ENCODE peak calls at places on chromosome 9, in six cellular contexts. S is endodermal cell, I is IMR-90, Y is neuronal stem cell, H is colonic mucosa, F is NT2/D1. E is an unnamed sample. For H3K9me3, the result is how much of the 10 kb centered on the place peaks cover.

GRCh38 chr9:68637020-68637419 is 68.0 kb upstream of the PIP5K1B start:
- DNase-seq in S (no peak), I (no peak), Y (no peak), H (peak), F (no peak), E (no peak)

GRCh38 chr9:129868571-129869486 is 33.6 kb downstream of the USP20 start:
- DNase-seq in S (no peak), I (no peak), Y (no peak), H (peak), F (no peak), E (no peak)

GRCh38 chr9:107439991-107440456 is 49.5 kb downstream of the KLF4 start:
- DNase-seq in S (no peak), I (no peak), Y (peak), H (no peak), F (peak), E (no peak)

GRCh38 chr9:116653580-116654355 is 33.3 kb upstream of the TRIM32 start:
- DNase-seq in S (no peak), I (no peak), Y (no peak), H (no peak), F (no peak), E (no peak)

GRCh38 chr9:96021616-96022444 is 146.3 kb downstream of the ERCC6L2 start:
- DNase-seq in S (peak), I (no peak), Y (peak), H (no peak), F (no peak), E (no peak)

GRCh38 chr9:88905506-88905905 is 85.8 kb upstream of the S1PR3 start:
- DNase-seq in S (no peak), I (peak), Y (no peak), H (no peak), F (no peak), E (no peak)

GRCh38 chr9:135584934-135585333 is 23.4 kb downstream of the PAEP start:
- DNase-seq in S (no peak), I (no peak), Y (no peak), H (no peak), F (no peak), E (no peak)

GRCh38 chr9:4301971-4302427 is 2.1 kb upstream of the GLIS3 start:
- DNase-seq in S (no peak), I (peak), Y (no peak), H (peak), F (no peak), E (no peak)

GRCh38 chr9:73152953-73153352 is 1.3 kb downstream of the ANXA1 start:
- DNase-seq in S (no peak), I (no peak), Y (no peak), H (no peak), F (no peak), E (no peak)

GRCh38 chr9:112820886-112821285 is 69.8 kb downstream of the SLC46A2 start:
- DNase-seq in S (no peak), I (peak), Y (no peak), H (no peak), F (no peak), E (no peak)

GRCh38 chr9:136691316-136692189 is 4.3 kb upstream of the AGPAT2 start:
- DNase-seq in S (no peak), I (no peak), Y (no peak), H (no peak), F (no peak), E (no peak)

GRCh38 chr9:80878556-80878955 is 810.8 kb downstream of the TLE1 start:
- DNase-seq in S (no peak), I (peak), Y (no peak), H (no peak), F (no peak), E (no peak)

GRCh38 chr9:1510712-1511111 is 460.6 kb downstream of the DMRT2 start:
- DNase-seq in S (no peak), I (no peak), Y (no peak), H (no peak), F (no peak), E (no peak)

DNA sequence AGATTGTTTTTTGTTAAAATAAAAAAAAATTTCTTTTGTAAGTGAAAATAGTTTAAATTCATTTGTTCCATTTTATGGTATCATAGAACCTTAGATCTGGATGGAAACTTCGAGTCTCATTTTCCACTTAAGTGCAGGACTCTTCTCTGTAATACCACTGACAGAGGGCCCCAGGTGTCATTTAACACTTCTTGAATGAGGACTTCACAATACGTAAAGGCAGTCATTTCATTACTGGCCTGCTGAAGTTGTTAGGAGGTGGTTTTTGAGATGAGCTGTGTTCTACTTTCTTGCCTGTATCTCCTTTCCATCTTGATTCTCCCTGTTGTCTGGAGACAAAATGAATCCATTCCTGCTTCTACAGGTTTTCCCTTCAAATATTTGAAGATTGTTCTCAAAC is 455.3 kb downstream of the DMRT2 start:
- DNase-seq in S (no peak), I (no peak), Y (no peak), H (no peak), F (no peak), E (no peak)
- H3K9me3 ChIP-seq in S (under half), I (under half), Y (under half), H (under half), F (under half), E (under half)

DNA sequence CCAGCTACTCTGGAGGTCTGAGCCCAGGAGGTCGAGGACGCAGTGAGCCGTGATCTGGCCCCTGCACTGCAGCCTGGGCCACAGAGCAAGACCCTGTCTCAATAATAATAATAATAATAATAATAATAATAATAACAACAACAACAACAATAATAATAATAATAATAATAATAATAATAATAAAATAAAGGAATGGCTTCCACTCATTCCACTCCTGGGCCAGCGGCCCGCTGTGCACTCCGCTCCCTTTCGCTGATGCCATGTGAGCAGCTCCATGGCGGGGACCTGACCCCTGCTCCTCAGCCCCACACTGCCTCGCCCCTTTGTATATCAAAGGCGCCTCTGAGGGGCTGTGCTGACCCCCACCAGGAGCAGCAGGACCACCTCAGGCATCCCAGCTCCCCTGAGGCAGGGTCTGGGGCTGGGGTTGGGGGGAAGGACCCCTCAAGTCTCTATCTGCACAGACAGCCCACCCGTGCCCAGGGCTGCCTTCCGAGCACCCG is 20.0 kb downstream of the GBGT1 start:
- DNase-seq in S (no peak), I (no peak), Y (no peak), H (no peak), F (no peak), E (no peak)
- H3K9ac ChIP-seq in S (peak), I (no peak), Y (peak), H (peak), F (peak), E (peak)

GRCh38 chr9:98941946-98942523 is 1.7 kb upstream of the COL15A1 start:
- DNase-seq in S (no peak), I (no peak), Y (no peak), H (no peak), F (no peak), E (no peak)

GRCh38 chr9:98943682-98944129 is at the start of gene COL15A1:
- DNase-seq in S (peak), I (no peak), Y (peak), H (no peak), F (no peak), E (no peak)

GRCh38 chr9:98944130-98945074 is 695 bp downstream of the COL15A1 start:
- DNase-seq in S (peak), I (no peak), Y (peak), H (no peak), F (no peak), E (no peak)

GRCh38 chr9:98940278-98940677 is 3.4 kb upstream of the COL15A1 start:
- DNase-seq in S (no peak), I (no peak), Y (no peak), H (no peak), F (no peak), E (no peak)

DNA sequence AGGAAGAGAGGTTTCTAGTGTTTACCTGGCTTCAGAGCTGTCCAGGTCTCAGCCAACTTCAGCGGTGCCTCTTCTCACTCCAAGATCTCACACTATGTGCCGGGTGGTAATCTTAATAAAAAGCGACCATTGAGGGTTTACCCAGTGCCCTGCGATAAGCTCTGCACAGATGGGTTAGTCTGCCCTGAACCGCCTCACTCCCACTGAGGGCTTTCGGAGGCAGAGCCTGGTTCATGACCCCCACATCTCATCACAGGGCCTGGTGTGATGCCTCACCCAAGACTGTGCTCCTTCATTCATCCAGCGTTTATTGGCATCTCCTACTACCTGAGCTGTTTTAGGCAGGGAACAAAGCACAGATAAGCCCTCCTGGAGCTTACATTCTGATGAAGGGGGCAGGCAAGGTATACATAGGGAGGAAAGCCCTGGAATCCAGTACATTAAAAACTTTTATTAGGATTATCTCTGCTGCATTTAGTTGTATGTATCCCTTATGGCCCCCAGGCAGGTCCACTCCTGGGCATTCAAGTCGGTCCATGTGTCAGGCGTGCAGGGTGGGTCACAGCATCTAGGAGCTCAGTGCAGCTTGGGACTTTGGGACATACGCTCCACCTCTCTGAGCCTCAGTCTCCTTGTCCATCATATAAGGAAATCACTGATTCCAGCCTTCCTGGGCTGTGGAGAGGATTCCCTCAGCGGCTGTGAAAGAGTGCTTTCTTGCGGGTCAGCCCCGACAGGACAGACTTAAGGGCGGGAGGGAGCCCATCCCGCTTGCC is 613 bp upstream of the COL15A1 start:
- DNase-seq in S (no peak), I (no peak), Y (no peak), H (no peak), F (no peak), E (no peak)
- H3K4me3 ChIP-seq in S (peak), I (peak), Y (peak), H (peak), F (peak), E (no peak)

GRCh38 chr9:118957585-118957984 is 411.6 kb downstream of the BRINP1 start:
- DNase-seq in S (no peak), I (no peak), Y (no peak), H (no peak), F (no peak), E (no peak)
- H3K9me3 ChIP-seq in S (under half), I (under half), Y (under half), H (under half), F (under half), E (under half)

DNA sequence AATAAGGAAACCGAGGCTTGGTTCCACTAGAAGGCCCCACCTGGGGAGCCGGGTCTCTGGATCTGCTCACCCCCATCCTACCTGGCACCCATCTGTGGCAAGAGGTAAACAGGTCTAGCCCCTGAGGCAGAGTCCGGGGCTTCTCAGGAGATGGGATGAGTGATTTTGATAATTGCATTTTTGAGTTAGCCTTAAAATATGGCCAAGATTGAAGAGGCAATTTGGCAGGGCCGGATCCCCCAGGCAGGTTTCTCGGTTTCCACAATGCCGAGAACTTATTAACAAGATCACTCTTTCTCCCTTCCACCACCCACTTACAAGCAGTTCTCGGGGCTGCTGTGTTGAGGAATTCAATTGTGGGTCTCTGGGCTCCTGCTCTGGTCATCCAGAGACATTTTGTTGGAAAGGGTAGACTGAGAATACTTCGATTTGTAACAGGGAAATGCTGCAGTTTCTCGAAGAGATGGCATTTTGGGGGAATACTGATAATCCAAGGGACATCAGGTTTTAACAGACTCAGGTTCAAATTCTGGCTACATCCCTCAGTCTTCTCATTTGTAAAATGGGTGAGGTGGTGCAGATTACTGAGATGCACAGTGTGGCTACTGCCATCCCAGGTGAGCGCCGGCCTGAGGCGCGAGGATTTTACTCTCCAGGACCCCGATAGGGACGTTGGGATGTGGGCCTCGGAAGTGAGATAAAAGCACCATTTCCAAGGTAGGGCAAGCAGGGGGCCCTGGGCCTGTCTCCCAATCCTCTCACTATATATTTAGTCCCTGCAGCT is 194.2 kb downstream of the CDK5RAP2 start:
- DNase-seq in S (no peak), I (no peak), Y (no peak), H (no peak), F (no peak), E (no peak)
- H3K9ac ChIP-seq in S (no peak), I (no peak), Y (no peak), H (no peak), F (no peak), E (no peak)